ENCODE peak calls at places on chromosomes 4 and X, in eight cellular contexts. E is suprapubic skin, B is heart left ventricle, H is heart right ventricle, C is HL-60, R is right lobe of liver, J is AG04450, I is fibroblast of lung. Y is an unnamed sample. For H3K27me3, the result is how much of the 10 kb centered on the place peaks cover.

GRCh38 chrX:70042399-70043371 is 7.1 kb downstream of the AWAT2 start:
- DNase-seq in B (no peak), H (no peak), E (no peak), C (no peak), J (no peak), R (no peak), I (no peak), Y (no peak)

GRCh38 chr4:184103755-184104367 is 113.8 kb downstream of the ENPP6 start:
- DNase-seq in E (no peak), I (no peak), H (peak), R (no peak), B (peak), C (no peak), J (no peak), Y (no peak)

GRCh38 chr4:858136-858535 is 32.2 kb upstream of the CPLX1 start:
- DNase-seq in I (no peak), E (no peak), R (no peak), H (no peak), J (no peak), B (no peak), C (no peak), Y (peak)

GRCh38 chr4:140047017-140047640 is 106.9 kb downstream of the MAML3 start:
- DNase-seq in I (peak), H (peak), J (no peak), R (no peak), B (peak), C (no peak), E (no peak), Y (no peak)

GRCh38 chr4:86508436-86508835 is 85.7 kb upstream of the PTPN13 start:
- DNase-seq in B (no peak), I (peak), C (no peak), E (no peak), R (no peak), J (peak), H (no peak), Y (no peak)

GRCh38 chrX:41382699-41383645 is 49.0 kb downstream of the DDX3X start:
- DNase-seq in B (no peak), I (peak), R (no peak), E (no peak), H (no peak), C (no peak), J (no peak), Y (no peak)

GRCh38 chr4:90982787-90983186 is 855.6 kb downstream of the CCSER1 start:
- DNase-seq in B (no peak), C (no peak), I (no peak), R (no peak), E (no peak), H (no peak), J (no peak), Y (no peak)

GRCh38 chr4:7420661-7421040 is 14.1 kb downstream of the PSAPL1 start:
- DNase-seq in R (peak), B (peak), C (no peak), E (peak), I (no peak), J (no peak), H (no peak), Y (peak)

GRCh38 chr4:186236126-186236525 is 8.8 kb downstream of the KLKB1 start:
- DNase-seq in J (no peak), R (no peak), E (no peak), H (no peak), I (no peak), C (no peak), B (no peak), Y (no peak)

GRCh38 chrX:30488092-30488491 is 89.5 kb downstream of the TASL start:
- DNase-seq in R (no peak), E (no peak), H (no peak), J (no peak), B (no peak), C (no peak), I (no peak), Y (no peak)

GRCh38 chr4:7887415-7887814 is 52.2 kb downstream of the AFAP1 start:
- DNase-seq in J (no peak), R (no peak), E (no peak), C (no peak), B (no peak), H (no peak), I (no peak), Y (no peak)

GRCh38 chrX:125742811-125743210 is 423.1 kb downstream of the TEX13C start:
- DNase-seq in E (no peak), H (no peak), J (no peak), R (no peak), B (no peak), C (no peak), I (no peak), Y (no peak)

GRCh38 chr4:107392380-107392779 is 327.7 kb downstream of the PAPSS1 start:
- DNase-seq in I (no peak), H (no peak), J (no peak), R (no peak), C (no peak), B (no peak), E (no peak), Y (no peak)

GRCh38 chrX:46796574-46797191 is 37.8 kb upstream of the SLC9A7 start:
- DNase-seq in C (peak), I (peak), E (peak), H (peak), R (peak), J (no peak), B (peak), Y (peak)

GRCh38 chr4:103499094-103499493 is 220.7 kb downstream of the TACR3 start:
- DNase-seq in R (no peak), C (no peak), B (no peak), I (no peak), E (no peak), J (no peak), H (no peak), Y (no peak)

GRCh38 chrX:108131471-108131870 is 39.9 kb downstream of the ATG4A start:
- DNase-seq in E (no peak), R (no peak), H (peak), C (no peak), B (peak), I (peak), J (no peak), Y (no peak)

GRCh38 chr4:61572160-61572559 is 372.0 kb downstream of the ADGRL3 start:
- DNase-seq in I (peak), E (no peak), R (no peak), B (no peak), J (no peak), H (no peak), C (peak), Y (no peak)

GRCh38 chrX:153782324-153782723 is 1.5 kb downstream of the SRPK3 start:
- DNase-seq in R (no peak), C (no peak), I (no peak), E (no peak), J (no peak), B (no peak), H (no peak), Y (no peak)

GRCh38 chrX:26851981-26852380 is 611.2 kb downstream of the PPP4R3C start:
- DNase-seq in E (no peak), H (no peak), B (no peak), I (peak), C (no peak), J (no peak), R (no peak), Y (no peak)

GRCh38 chrX:23817979-23818336 is 35.0 kb downstream of the SAT1 start:
- DNase-seq in J (no peak), B (no peak), I (no peak), R (no peak), C (no peak), H (no peak), E (no peak), Y (no peak)

GRCh38 chr4:137471895-137472294 is 60.4 kb downstream of the PCDH18 start:
- DNase-seq in H (no peak), C (no peak), R (no peak), I (peak), B (no peak), E (no peak), J (no peak), Y (no peak)

GRCh38 chrX:40928076-40928475 is 157.2 kb upstream of the USP9X start:
- DNase-seq in H (no peak), B (no peak), E (no peak), C (no peak), J (no peak), R (no peak), I (no peak), Y (no peak)

GRCh38 chrX:138709886-138710285 is 1.6 kb downstream of the FGF13 start:
- DNase-seq in R (no peak), B (no peak), J (no peak), C (no peak), H (no peak), E (no peak), I (peak), Y (no peak)

GRCh38 chr4:1463088-1463926 is 57.1 kb upstream of the NKX1-1 start:
- DNase-seq in E (no peak), I (peak), B (no peak), C (peak), H (no peak), R (peak), J (peak), Y (peak)

GRCh38 chr4:66681962-66682361 is 863.3 kb downstream of the CENPC start:
- DNase-seq in H (no peak), J (no peak), E (no peak), R (no peak), C (no peak), B (no peak), I (peak), Y (no peak)

GRCh38 chrX:12548746-12549145 is 242.5 kb upstream of the PRPS2 start:
- DNase-seq in B (no peak), H (peak), C (no peak), J (peak), R (no peak), I (peak), E (no peak), Y (no peak)

GRCh38 chrX:132918523-132918922 is 39.9 kb downstream of the HS6ST2 start:
- DNase-seq in I (no peak), C (no peak), H (no peak), B (no peak), R (no peak), J (no peak), E (no peak), Y (no peak)

GRCh38 chr4:123398803-123399637 is 2.4 kb downstream of the SPRY1 start:
- DNase-seq in R (peak), I (peak), H (peak), C (no peak), B (peak), E (peak), J (no peak), Y (peak)

GRCh38 chrX:20418379-20418778 is 151.7 kb upstream of the RPS6KA3 start:
- DNase-seq in B (no peak), R (no peak), J (no peak), C (no peak), E (no peak), H (no peak), I (no peak), Y (no peak)

GRCh38 chr4:177308125-177308524 is 1.5 kb upstream of the NEIL3 start:
- DNase-seq in C (peak), H (no peak), R (no peak), J (no peak), B (no peak), I (peak), E (no peak), Y (no peak)

GRCh38 chrX:41238543-41238942 is 95.4 kb upstream of the DDX3X start:
- DNase-seq in I (peak), C (no peak), J (no peak), H (no peak), B (no peak), E (no peak), R (no peak), Y (no peak)

GRCh38 chrX:134019567-134020206 is 34.3 kb upstream of the GPC3 start:
- DNase-seq in E (no peak), R (no peak), C (no peak), J (no peak), H (no peak), I (no peak), B (no peak), Y (no peak)

GRCh38 chr4:137968956-137969709 is 273.0 kb downstream of the SLC7A11 start:
- DNase-seq in H (no peak), J (peak), I (peak), C (no peak), B (no peak), E (no peak), R (no peak), Y (no peak)

GRCh38 chr4:126888968-126889367 is 743.8 kb upstream of the INTU start:
- DNase-seq in I (peak), B (no peak), E (no peak), H (no peak), J (no peak), C (no peak), R (no peak), Y (no peak)

GRCh38 chr4:20356565-20356964 is 104.9 kb downstream of the SLIT2 start:
- DNase-seq in E (no peak), H (no peak), C (no peak), R (no peak), B (no peak), J (no peak), I (peak), Y (no peak)

GRCh38 chrX:3697701-3698279 is 15.7 kb downstream of the PRKX start:
- DNase-seq in B (peak), C (no peak), J (no peak), H (peak), R (no peak), I (peak), E (no peak), Y (no peak)

GRCh38 chr4:17814140-17814539 is 3.4 kb downstream of the NCAPG start:
- DNase-seq in H (no peak), E (no peak), R (no peak), J (no peak), C (no peak), I (peak), B (no peak), Y (no peak)

GRCh38 chr4:127203561-127204260 is 429.0 kb upstream of the INTU start:
- DNase-seq in H (no peak), R (no peak), B (no peak), I (peak), E (no peak), C (no peak), J (peak), Y (no peak)

GRCh38 chr4:25856756-25857155 is 6.0 kb downstream of the SEL1L3 start:
- DNase-seq in C (no peak), I (no peak), J (no peak), H (no peak), R (no peak), B (no peak), E (no peak), Y (no peak)

DNA sequence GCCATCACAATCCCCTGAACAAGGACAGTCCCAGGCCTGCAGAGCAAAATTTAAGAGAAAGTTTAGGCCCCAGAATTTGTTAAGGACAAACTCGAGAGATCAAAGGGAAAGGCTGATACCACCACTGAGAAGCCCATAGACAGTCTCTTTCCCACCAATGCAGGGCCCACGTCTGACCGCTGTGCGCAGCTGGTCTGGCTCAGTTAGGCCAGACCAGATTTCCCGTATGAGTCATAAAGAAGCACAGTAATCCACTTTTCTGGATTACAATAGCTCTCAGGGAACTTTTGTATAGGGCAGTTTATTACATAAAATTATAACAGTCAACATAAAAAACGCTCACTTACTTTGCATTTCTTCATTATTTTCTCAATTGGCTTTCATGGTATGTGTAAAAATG is 259.5 kb downstream of the RCHY1 start:
- DNase-seq in J (no peak), I (no peak), H (no peak), R (no peak), E (no peak), B (no peak), C (no peak), Y (no peak)
- H3K27ac ChIP-seq in J (no peak), I (no peak), H (no peak), R (no peak), E (no peak), B (no peak), C (no peak), Y (no peak)

DNA sequence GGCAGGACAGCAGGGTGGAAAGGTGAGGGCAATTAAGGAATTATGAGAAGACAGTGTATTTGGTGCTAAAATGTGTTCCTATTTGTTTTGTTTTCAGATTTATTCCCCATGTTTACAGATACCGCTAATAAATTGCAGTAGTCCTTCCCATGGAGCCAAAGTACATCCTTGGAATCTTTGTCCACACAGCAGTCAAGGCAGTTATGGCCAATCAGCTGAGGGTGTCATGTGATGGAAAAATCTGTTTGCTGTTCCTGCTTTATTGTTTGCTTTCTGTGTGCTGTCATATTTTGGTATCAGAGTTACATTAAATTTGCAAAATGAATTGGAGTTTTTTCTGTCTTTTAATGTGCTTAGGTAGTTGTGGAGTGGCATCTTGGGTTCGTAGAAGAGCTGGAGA is 10.5 kb downstream of the TRO start:
- DNase-seq in J (no peak), C (no peak), H (no peak), R (no peak), B (no peak), E (no peak), I (no peak), Y (no peak)
- H3K27me3 ChIP-seq in J (under half), C (under half), H (under half), R (under half), B (under half), E (under half), I (under half), Y (under half)

GRCh38 chr4:109408711-109409110 is 24.9 kb upstream of the SEC24B start:
- DNase-seq in I (peak), E (no peak), J (no peak), H (no peak), R (no peak), C (no peak), B (no peak), Y (no peak)
- H3K27ac ChIP-seq in I (no peak), E (no peak), J (no peak), H (no peak), R (no peak), C (no peak), B (no peak), Y (no peak)

DNA sequence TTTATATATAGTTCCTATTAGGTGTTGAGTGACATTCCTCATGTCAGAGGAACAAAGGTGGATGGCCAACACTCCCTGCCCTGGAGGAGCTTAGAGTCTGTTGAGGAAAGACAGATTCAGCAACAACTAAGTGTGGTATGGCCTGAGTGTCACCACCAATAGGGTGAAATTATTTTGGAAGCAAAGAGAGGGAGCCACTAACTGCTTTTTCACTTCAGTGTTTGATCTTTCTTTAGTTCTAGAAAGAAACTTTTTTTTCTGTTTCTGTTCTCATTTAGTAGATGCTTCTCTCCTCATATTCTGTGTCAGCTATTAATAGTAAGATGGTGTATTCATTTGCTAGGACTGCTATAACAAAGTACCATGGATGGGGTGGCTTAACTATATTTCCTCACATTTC is 81.5 kb downstream of the ARX start:
- DNase-seq in C (no peak), H (no peak), E (no peak), R (no peak), B (no peak), I (no peak), J (no peak), Y (no peak)
- H3K27me3 ChIP-seq in C (under half), H (under half), E (under half), R (under half), B (under half), I (under half), J (under half), Y (under half)

DNA sequence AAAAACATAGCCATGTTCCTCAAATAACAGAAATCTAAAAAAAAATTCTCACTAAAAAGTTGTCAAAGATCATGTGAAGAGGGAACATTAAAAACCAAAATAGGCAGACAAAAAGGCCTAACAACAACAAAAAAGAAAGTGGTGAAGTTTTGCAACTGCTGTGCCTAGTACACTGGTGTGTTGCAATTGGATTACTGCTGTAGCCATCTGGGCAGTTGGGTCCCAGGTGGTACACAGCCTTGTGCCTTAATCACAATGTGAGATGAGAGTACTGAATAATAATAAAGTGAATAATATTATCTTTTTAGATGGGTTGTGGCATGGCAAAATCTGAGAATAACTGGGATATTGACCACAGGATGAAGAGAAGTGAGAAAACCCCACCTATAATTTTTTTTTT is 12.0 kb downstream of the C4orf54 start:
- DNase-seq in R (no peak), C (no peak), I (no peak), B (no peak), E (no peak), H (no peak), J (no peak), Y (no peak)
- H3K27ac ChIP-seq in R (no peak), C (no peak), I (no peak), B (no peak), E (no peak), H (no peak), J (no peak), Y (no peak)

GRCh38 chr4:77418333-77418732 is 187.3 kb upstream of the CXCL13 start:
- DNase-seq in C (no peak), H (no peak), E (no peak), I (peak), J (no peak), R (no peak), B (no peak), Y (no peak)

GRCh38 chr4:77415689-77416088 is 189.9 kb upstream of the CXCL13 start:
- DNase-seq in J (no peak), H (no peak), B (no peak), C (no peak), E (no peak), R (no peak), I (no peak), Y (no peak)
- H3K27me3 ChIP-seq in J (under half), H (under half), B (under half), C (under half), E (under half), R (under half), I (under half), Y (under half)

DNA sequence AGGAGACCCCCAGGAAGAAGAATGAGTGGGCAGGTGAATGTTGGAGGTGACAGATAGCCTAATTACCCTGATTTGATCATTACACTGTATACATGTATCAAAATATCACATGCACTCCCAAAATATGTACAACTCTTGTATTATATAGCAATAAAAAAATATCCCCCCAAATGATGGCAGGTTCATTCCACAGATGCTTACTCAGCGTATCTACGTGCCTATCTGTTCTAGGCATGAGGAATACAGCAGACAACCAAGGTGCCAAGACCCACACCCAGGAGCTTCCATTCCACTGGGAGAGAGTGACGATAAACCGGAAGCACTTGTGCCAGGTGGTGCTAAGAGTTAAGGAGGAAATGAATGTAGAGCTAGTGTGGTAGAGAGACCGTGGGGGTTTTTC is 42.4 kb downstream of the ADRA2C start:
- DNase-seq in R (no peak), J (no peak), B (no peak), E (no peak), I (no peak), H (no peak), C (no peak), Y (no peak)
- H3K27ac ChIP-seq in R (no peak), J (no peak), B (no peak), E (no peak), I (no peak), H (no peak), C (no peak), Y (no peak)

Y was measured in lower lobe of right lung.